ENCODE peak calls at places on chromosomes 13 and 19, in nine cellular contexts. One of them, this sample, is unnamed.

GRCh38 chr13:73138276-73138950 is 79.6 kb downstream of the KLF5 start:
- DNase-seq in pancreas: no peak
- DNase-seq in esophagus squamous epithelium: no peak
- DNase-seq in psoas muscle: no peak
- DNase-seq in Panc1: no peak
- DNase-seq in lower lobe of right lung: no peak
- DNase-seq in transverse colon: no peak
- DNase-seq in mucosa of descending colon: no peak
- DNase-seq in K562: no peak
- DNase-seq in this sample: no peak

GRCh38 chr13:32205426-32206096 is 109.6 kb downstream of the ZAR1L start:
- DNase-seq in lower lobe of right lung: no peak
- DNase-seq in esophagus squamous epithelium: no peak
- DNase-seq in psoas muscle: no peak
- DNase-seq in mucosa of descending colon: no peak
- DNase-seq in pancreas: no peak
- DNase-seq in transverse colon: no peak
- DNase-seq in Panc1: no peak
- DNase-seq in K562: no peak
- DNase-seq in this sample: no peak

GRCh38 chr19:48696353-48697010 is 711 bp downstream of the FUT2 start:
- DNase-seq in lower lobe of right lung: no peak
- DNase-seq in esophagus squamous epithelium: no peak
- DNase-seq in pancreas: peak; percentile 74
- DNase-seq in K562: no peak
- DNase-seq in transverse colon: peak; percentile 41
- DNase-seq in psoas muscle: no peak
- DNase-seq in Panc1: no peak
- DNase-seq in mucosa of descending colon: peak; percentile 72
- DNase-seq in this sample: no peak

GRCh38 chr19:53868091-53868891 is 608 bp downstream of the MYADM start:
- DNase-seq in K562: peak; percentile 50
- DNase-seq in esophagus squamous epithelium: no peak
- DNase-seq in pancreas: peak; percentile 66
- DNase-seq in mucosa of descending colon: peak; percentile 77
- DNase-seq in transverse colon: peak; percentile 69
- DNase-seq in psoas muscle: peak; percentile 68
- DNase-seq in lower lobe of right lung: peak; percentile 83
- DNase-seq in Panc1: no peak
- DNase-seq in this sample: peak; percentile 72

GRCh38 chr19:29268103-29268502 is 55.2 kb upstream of the UQCRFS1 start:
- DNase-seq in pancreas: no peak
- DNase-seq in mucosa of descending colon: no peak
- DNase-seq in esophagus squamous epithelium: no peak
- DNase-seq in psoas muscle: no peak
- DNase-seq in K562: no peak
- DNase-seq in Panc1: no peak
- DNase-seq in transverse colon: no peak
- DNase-seq in lower lobe of right lung: no peak
- DNase-seq in this sample: no peak

GRCh38 chr13:79387853-79388252 is 18.2 kb downstream of the RBM26 start:
- DNase-seq in pancreas: no peak
- DNase-seq in psoas muscle: no peak
- DNase-seq in lower lobe of right lung: no peak
- DNase-seq in transverse colon: no peak
- DNase-seq in esophagus squamous epithelium: no peak
- DNase-seq in K562: no peak
- DNase-seq in Panc1: no peak
- DNase-seq in mucosa of descending colon: no peak
- DNase-seq in this sample: no peak

GRCh38 chr19:12965017-12965811 is 4.2 kb upstream of the DAND5 start:
- DNase-seq in mucosa of descending colon: peak; percentile 92
- DNase-seq in psoas muscle: peak; percentile 84
- DNase-seq in K562: peak; percentile 86
- DNase-seq in transverse colon: peak; percentile 88
- DNase-seq in esophagus squamous epithelium: no peak
- DNase-seq in pancreas: peak; percentile 96
- DNase-seq in lower lobe of right lung: peak; percentile 87
- DNase-seq in Panc1: peak; percentile 36
- DNase-seq in this sample: peak; percentile 74

GRCh38 chr13:43360196-43360595 is 336.8 kb downstream of the DNAJC15 start:
- DNase-seq in lower lobe of right lung: no peak
- DNase-seq in K562: no peak
- DNase-seq in esophagus squamous epithelium: no peak
- DNase-seq in pancreas: no peak
- DNase-seq in psoas muscle: no peak
- DNase-seq in transverse colon: no peak
- DNase-seq in Panc1: no peak
- DNase-seq in mucosa of descending colon: no peak
- DNase-seq in this sample: no peak

GRCh38 chr19:16084067-16084685 is 7.9 kb downstream of the TPM4 start:
- DNase-seq in lower lobe of right lung: no peak
- DNase-seq in Panc1: no peak
- DNase-seq in mucosa of descending colon: no peak
- DNase-seq in esophagus squamous epithelium: no peak
- DNase-seq in pancreas: no peak
- DNase-seq in transverse colon: no peak
- DNase-seq in psoas muscle: no peak
- DNase-seq in K562: no peak
- DNase-seq in this sample: no peak

DNA sequence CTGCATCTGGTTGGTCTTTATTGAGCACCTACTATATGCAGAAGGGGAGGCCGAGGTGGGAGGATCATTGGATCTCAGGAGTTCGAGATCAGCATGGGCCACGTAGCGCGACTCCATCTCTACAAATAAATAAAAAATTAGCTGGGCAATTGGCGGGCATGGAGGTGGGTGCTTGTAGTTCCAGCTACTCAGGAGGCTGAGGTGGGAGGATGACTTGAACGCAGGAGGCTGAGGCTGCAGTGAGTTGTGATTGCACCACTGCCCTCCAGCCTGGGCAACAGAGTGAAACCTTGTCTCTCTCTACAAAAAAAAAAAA is 3.8 kb downstream of the CFD start:
- DNase-seq in psoas muscle: no peak
- DNase-seq in Panc1: no peak
- DNase-seq in transverse colon: no peak
- DNase-seq in mucosa of descending colon: no peak
- DNase-seq in pancreas: no peak
- DNase-seq in lower lobe of right lung: no peak
- DNase-seq in K562: no peak
- DNase-seq in esophagus squamous epithelium: no peak
- DNase-seq in this sample: no peak
- H3K4me1 ChIP-seq in psoas muscle: peaks cover 9% of the 10 kb centered on the region
- H3K4me1 ChIP-seq in Panc1: peaks cover 7% of the 10 kb centered on the region
- H3K4me1 ChIP-seq in transverse colon: peaks cover 39% of the 10 kb centered on the region
- H3K4me1 ChIP-seq in mucosa of descending colon: peaks cover 10% of the 10 kb centered on the region
- H3K4me1 ChIP-seq in pancreas: peaks cover 3% of the 10 kb centered on the region
- H3K4me1 ChIP-seq in lower lobe of right lung: peaks cover 22% of the 10 kb centered on the region
- H3K4me1 ChIP-seq in K562: peaks cover 77% of the 10 kb centered on the region
- H3K4me1 ChIP-seq in esophagus squamous epithelium: peaks cover 33% of the 10 kb centered on the region
- H3K4me1 ChIP-seq in this sample: peaks cover 50% of the 10 kb centered on the region

GRCh38 chr19:10453852-10454251 is 33.5 kb downstream of the PDE4A start:
- DNase-seq in K562: no peak
- DNase-seq in pancreas: no peak
- DNase-seq in psoas muscle: no peak
- DNase-seq in esophagus squamous epithelium: no peak
- DNase-seq in transverse colon: no peak
- DNase-seq in lower lobe of right lung: no peak
- DNase-seq in Panc1: no peak
- DNase-seq in mucosa of descending colon: no peak
- DNase-seq in this sample: no peak
- H3K4me3 ChIP-seq in K562: no peak overlapping the region
- H3K4me3 ChIP-seq in pancreas: no peak overlapping the region
- H3K4me3 ChIP-seq in psoas muscle: no peak overlapping the region
- H3K4me3 ChIP-seq in esophagus squamous epithelium: no peak overlapping the region
- H3K4me3 ChIP-seq in transverse colon: no peak overlapping the region
- H3K4me3 ChIP-seq in lower lobe of right lung: no peak overlapping the region
- H3K4me3 ChIP-seq in Panc1: no peak overlapping the region
- H3K4me3 ChIP-seq in mucosa of descending colon: no peak overlapping the region
- H3K4me3 ChIP-seq in this sample: no peak overlapping the region

GRCh38 chr19:34179066-34179465 is 6.8 kb downstream of the LSM14A start:
- DNase-seq in Panc1: no peak
- DNase-seq in lower lobe of right lung: no peak
- DNase-seq in esophagus squamous epithelium: no peak
- DNase-seq in pancreas: no peak
- DNase-seq in psoas muscle: no peak
- DNase-seq in K562: no peak
- DNase-seq in transverse colon: no peak
- DNase-seq in mucosa of descending colon: no peak
- DNase-seq in this sample: no peak

GRCh38 chr19:34180273-34180672 is 8.0 kb downstream of the LSM14A start:
- DNase-seq in K562: no peak
- DNase-seq in lower lobe of right lung: no peak
- DNase-seq in esophagus squamous epithelium: no peak
- DNase-seq in Panc1: no peak
- DNase-seq in psoas muscle: no peak
- DNase-seq in mucosa of descending colon: no peak
- DNase-seq in pancreas: no peak
- DNase-seq in transverse colon: no peak
- DNase-seq in this sample: no peak

GRCh38 chr19:34173145-34173956 is 1.0 kb downstream of the LSM14A start:
- DNase-seq in K562: no peak
- DNase-seq in pancreas: no peak
- DNase-seq in lower lobe of right lung: peak; percentile 49
- DNase-seq in transverse colon: peak; percentile 65
- DNase-seq in esophagus squamous epithelium: no peak
- DNase-seq in mucosa of descending colon: peak; percentile 72
- DNase-seq in Panc1: no peak
- DNase-seq in psoas muscle: peak; percentile 34
- DNase-seq in this sample: no peak

GRCh38 chr19:34178276-34178614 is 5.9 kb downstream of the LSM14A start:
- DNase-seq in lower lobe of right lung: no peak
- DNase-seq in esophagus squamous epithelium: no peak
- DNase-seq in psoas muscle: no peak
- DNase-seq in K562: no peak
- DNase-seq in transverse colon: no peak
- DNase-seq in Panc1: no peak
- DNase-seq in mucosa of descending colon: no peak
- DNase-seq in pancreas: no peak
- DNase-seq in this sample: no peak

DNA sequence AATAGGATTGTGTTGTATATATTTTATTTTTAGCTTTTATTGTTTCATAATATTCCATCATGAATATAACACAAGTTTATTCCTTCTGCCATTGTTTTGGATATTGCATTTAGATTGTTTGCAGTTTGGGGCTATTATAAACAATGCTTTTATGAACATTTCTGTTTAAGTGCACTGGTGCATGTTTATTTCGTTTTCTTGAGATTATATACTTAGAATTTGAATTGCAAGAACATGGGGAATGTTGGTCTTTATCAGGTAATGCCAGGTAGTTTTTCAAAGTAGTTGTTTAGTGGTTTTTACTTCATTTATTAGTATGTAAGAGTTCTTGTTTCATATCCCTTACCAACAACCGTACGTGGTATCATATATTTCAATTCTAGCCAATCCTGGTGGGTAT is 4.3 kb downstream of the LSM14A start:
- DNase-seq in transverse colon: no peak
- DNase-seq in Panc1: no peak
- DNase-seq in pancreas: no peak
- DNase-seq in K562: no peak
- DNase-seq in mucosa of descending colon: no peak
- DNase-seq in esophagus squamous epithelium: no peak
- DNase-seq in lower lobe of right lung: no peak
- DNase-seq in psoas muscle: no peak
- DNase-seq in this sample: no peak
- H3K4me1 ChIP-seq in transverse colon: peaks cover 78% of the 10 kb centered on the region
- H3K4me1 ChIP-seq in Panc1: peaks cover 55% of the 10 kb centered on the region
- H3K4me1 ChIP-seq in pancreas: peaks cover 77% of the 10 kb centered on the region
- H3K4me1 ChIP-seq in K562: peaks cover 21% of the 10 kb centered on the region
- H3K4me1 ChIP-seq in mucosa of descending colon: peaks cover 58% of the 10 kb centered on the region
- H3K4me1 ChIP-seq in esophagus squamous epithelium: peaks cover 9% of the 10 kb centered on the region
- H3K4me1 ChIP-seq in lower lobe of right lung: peaks cover 83% of the 10 kb centered on the region
- H3K4me1 ChIP-seq in psoas muscle: peaks cover 75% of the 10 kb centered on the region
- H3K4me1 ChIP-seq in this sample: peaks cover 85% of the 10 kb centered on the region

GRCh38 chr13:109606404-109607028 is 179.9 kb downstream of the IRS2 start:
- DNase-seq in transverse colon: no peak
- DNase-seq in K562: no peak
- DNase-seq in esophagus squamous epithelium: no peak
- DNase-seq in Panc1: no peak
- DNase-seq in psoas muscle: no peak
- DNase-seq in mucosa of descending colon: no peak
- DNase-seq in lower lobe of right lung: no peak
- DNase-seq in pancreas: no peak
- DNase-seq in this sample: no peak

GRCh38 chr13:109610517-109610916 is 175.9 kb downstream of the IRS2 start:
- DNase-seq in psoas muscle: no peak
- DNase-seq in mucosa of descending colon: peak; percentile 75
- DNase-seq in lower lobe of right lung: peak; percentile 69
- DNase-seq in transverse colon: peak; percentile 55
- DNase-seq in Panc1: no peak
- DNase-seq in esophagus squamous epithelium: no peak
- DNase-seq in pancreas: no peak
- DNase-seq in K562: no peak
- DNase-seq in this sample: peak; percentile 40

GRCh38 chr13:109608032-109608431 is 178.4 kb downstream of the IRS2 start:
- DNase-seq in Panc1: no peak
- DNase-seq in lower lobe of right lung: no peak
- DNase-seq in psoas muscle: no peak
- DNase-seq in pancreas: no peak
- DNase-seq in mucosa of descending colon: no peak
- DNase-seq in esophagus squamous epithelium: no peak
- DNase-seq in K562: no peak
- DNase-seq in transverse colon: no peak
- DNase-seq in this sample: no peak

GRCh38 chr13:109605846-109606245 is 180.5 kb downstream of the IRS2 start:
- DNase-seq in transverse colon: no peak
- DNase-seq in esophagus squamous epithelium: no peak
- DNase-seq in Panc1: no peak
- DNase-seq in mucosa of descending colon: no peak
- DNase-seq in lower lobe of right lung: no peak
- DNase-seq in pancreas: no peak
- DNase-seq in K562: no peak
- DNase-seq in psoas muscle: no peak
- DNase-seq in this sample: no peak

DNA sequence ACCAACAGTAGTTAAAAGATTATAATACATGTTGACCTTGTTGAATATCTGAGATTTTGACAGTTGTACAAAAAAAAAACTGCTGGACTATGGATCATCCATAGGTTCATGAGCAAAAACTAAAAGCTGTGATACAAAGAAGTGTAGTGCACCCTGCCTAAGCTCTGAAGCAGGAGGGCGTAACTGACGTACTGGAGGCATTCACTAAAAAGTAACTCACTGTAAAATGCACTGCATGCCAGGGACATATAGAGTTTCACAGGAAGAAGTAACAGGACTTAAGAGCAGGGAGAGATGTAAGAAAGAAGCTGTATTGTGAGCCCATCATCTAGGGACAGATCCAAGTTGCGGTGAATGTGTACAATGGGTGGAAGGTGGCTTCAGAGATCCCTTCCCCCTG is 177.9 kb downstream of the IRS2 start:
- DNase-seq in esophagus squamous epithelium: no peak
- DNase-seq in Panc1: no peak
- DNase-seq in mucosa of descending colon: no peak
- DNase-seq in K562: no peak
- DNase-seq in lower lobe of right lung: no peak
- DNase-seq in pancreas: no peak
- DNase-seq in transverse colon: no peak
- DNase-seq in psoas muscle: no peak
- DNase-seq in this sample: no peak
- H3K4me3 ChIP-seq in esophagus squamous epithelium: no peak overlapping the region
- H3K4me3 ChIP-seq in Panc1: no peak overlapping the region
- H3K4me3 ChIP-seq in mucosa of descending colon: no peak overlapping the region
- H3K4me3 ChIP-seq in K562: no peak overlapping the region
- H3K4me3 ChIP-seq in lower lobe of right lung: no peak overlapping the region
- H3K4me3 ChIP-seq in pancreas: no peak overlapping the region
- H3K4me3 ChIP-seq in transverse colon: no peak overlapping the region
- H3K4me3 ChIP-seq in psoas muscle: no peak overlapping the region
- H3K4me3 ChIP-seq in this sample: no peak overlapping the region

This sample was measured in left lung.